ENCODE peak calls at places on chromosomes 16 and 17, in eight cellular contexts. One of them, this sample, is unnamed.

GRCh38 chr16:83769397-83770008 is 38.3 kb upstream of the HSBP1 start:
- DNase-seq in mucosa of descending colon: no peak
- DNase-seq in adrenal gland: no peak
- DNase-seq in lung: no peak
- DNase-seq in tibial nerve: no peak
- DNase-seq in psoas muscle: no peak
- DNase-seq in prostate gland: no peak
- DNase-seq in PC-3: no peak
- DNase-seq in this sample: no peak

GRCh38 chr16:48123104-48123788 is 32.5 kb downstream of the ABCC12 start:
- DNase-seq in lung: peak; percentile 30
- DNase-seq in psoas muscle: peak; percentile 30
- DNase-seq in adrenal gland: peak; percentile 83
- DNase-seq in mucosa of descending colon: no peak
- DNase-seq in tibial nerve: no peak
- DNase-seq in prostate gland: no peak
- DNase-seq in PC-3: peak; percentile 98
- DNase-seq in this sample: no peak

GRCh38 chr17:77111916-77112315 is 28.9 kb upstream of the SEC14L1 start:
- DNase-seq in PC-3: no peak
- DNase-seq in psoas muscle: no peak
- DNase-seq in tibial nerve: no peak
- DNase-seq in lung: no peak
- DNase-seq in mucosa of descending colon: no peak
- DNase-seq in prostate gland: no peak
- DNase-seq in adrenal gland: no peak
- DNase-seq in this sample: no peak

GRCh38 chr16:47779201-47780016 is 318.3 kb downstream of the PHKB start:
- DNase-seq in mucosa of descending colon: peak; percentile 2
- DNase-seq in adrenal gland: peak; percentile 29
- DNase-seq in psoas muscle: no peak
- DNase-seq in tibial nerve: no peak
- DNase-seq in PC-3: no peak
- DNase-seq in prostate gland: no peak
- DNase-seq in lung: no peak
- DNase-seq in this sample: peak; percentile 50

GRCh38 chr17:4728124-4728523 is 3.1 kb upstream of the MED11 start:
- DNase-seq in lung: peak; percentile 64
- DNase-seq in psoas muscle: no peak
- DNase-seq in PC-3: no peak
- DNase-seq in adrenal gland: peak; percentile 67
- DNase-seq in prostate gland: no peak
- DNase-seq in tibial nerve: no peak
- DNase-seq in mucosa of descending colon: no peak
- DNase-seq in this sample: no peak

GRCh38 chr16:24820522-24820921 is 25.2 kb upstream of the SLC5A11 start:
- DNase-seq in PC-3: no peak
- DNase-seq in lung: no peak
- DNase-seq in mucosa of descending colon: no peak
- DNase-seq in adrenal gland: no peak
- DNase-seq in prostate gland: no peak
- DNase-seq in tibial nerve: no peak
- DNase-seq in psoas muscle: no peak
- DNase-seq in this sample: no peak

GRCh38 chr16:16830973-16831372 is 452.0 kb downstream of the NPIPA7 start:
- DNase-seq in psoas muscle: no peak
- DNase-seq in mucosa of descending colon: no peak
- DNase-seq in PC-3: no peak
- DNase-seq in prostate gland: no peak
- DNase-seq in tibial nerve: no peak
- DNase-seq in adrenal gland: no peak
- DNase-seq in lung: no peak
- DNase-seq in this sample: no peak

GRCh38 chr17:4204676-4205075 is 59.1 kb downstream of the ANKFY1 start:
- DNase-seq in tibial nerve: peak; percentile 22
- DNase-seq in lung: peak; percentile 35
- DNase-seq in psoas muscle: peak; percentile 56
- DNase-seq in PC-3: no peak
- DNase-seq in adrenal gland: peak; percentile 86
- DNase-seq in mucosa of descending colon: peak; percentile 48
- DNase-seq in prostate gland: peak; percentile 34
- DNase-seq in this sample: peak; percentile 44

GRCh38 chr16:29662000-29662728 is 883 bp upstream of the SPN start:
- DNase-seq in mucosa of descending colon: no peak
- DNase-seq in PC-3: no peak
- DNase-seq in lung: no peak
- DNase-seq in tibial nerve: no peak
- DNase-seq in adrenal gland: no peak
- DNase-seq in psoas muscle: no peak
- DNase-seq in prostate gland: no peak
- DNase-seq in this sample: no peak

GRCh38 chr16:608019-608418 is 18.2 kb downstream of the RAB40C start:
- DNase-seq in prostate gland: no peak
- DNase-seq in adrenal gland: no peak
- DNase-seq in psoas muscle: no peak
- DNase-seq in lung: no peak
- DNase-seq in mucosa of descending colon: no peak
- DNase-seq in tibial nerve: no peak
- DNase-seq in PC-3: no peak
- DNase-seq in this sample: no peak

GRCh38 chr16:8868272-8869211 is at the start of gene CARHSP1:
- DNase-seq in psoas muscle: peak; percentile 85
- DNase-seq in prostate gland: peak; percentile 87
- DNase-seq in PC-3: peak; percentile 84
- DNase-seq in tibial nerve: peak; percentile 73
- DNase-seq in mucosa of descending colon: peak; percentile 87
- DNase-seq in lung: peak; percentile 87
- DNase-seq in adrenal gland: peak; percentile 87
- DNase-seq in this sample: peak; percentile 94

GRCh38 chr16:30054451-30054850 is 11.1 kb upstream of the ALDOA start:
- DNase-seq in PC-3: no peak
- DNase-seq in prostate gland: no peak
- DNase-seq in mucosa of descending colon: no peak
- DNase-seq in tibial nerve: no peak
- DNase-seq in adrenal gland: no peak
- DNase-seq in psoas muscle: no peak
- DNase-seq in lung: no peak
- DNase-seq in this sample: no peak

GRCh38 chr17:3870871-3871306 is 22.0 kb downstream of the CAMKK1 start:
- DNase-seq in adrenal gland: peak; percentile 30
- DNase-seq in lung: no peak
- DNase-seq in PC-3: no peak
- DNase-seq in mucosa of descending colon: peak; percentile 53
- DNase-seq in tibial nerve: no peak
- DNase-seq in psoas muscle: no peak
- DNase-seq in prostate gland: no peak
- DNase-seq in this sample: peak; percentile 89

GRCh38 chr17:58330997-58331814 is 2.6 kb upstream of the TSPOAP1 start:
- DNase-seq in mucosa of descending colon: peak; percentile 60
- DNase-seq in PC-3: no peak
- DNase-seq in lung: peak; percentile 58
- DNase-seq in prostate gland: no peak
- DNase-seq in psoas muscle: no peak
- DNase-seq in adrenal gland: no peak
- DNase-seq in tibial nerve: no peak
- DNase-seq in this sample: peak; percentile 61

GRCh38 chr17:79843917-79844815 is 4.9 kb upstream of the CBX4 start:
- DNase-seq in adrenal gland: peak; percentile 75
- DNase-seq in PC-3: peak; percentile 68
- DNase-seq in psoas muscle: peak; percentile 73
- DNase-seq in lung: no peak
- DNase-seq in prostate gland: no peak
- DNase-seq in tibial nerve: no peak
- DNase-seq in mucosa of descending colon: peak; percentile 60
- DNase-seq in this sample: peak; percentile 90

GRCh38 chr16:66935319-66936011 is at the start of gene CES2:
- DNase-seq in mucosa of descending colon: peak; percentile 91
- DNase-seq in adrenal gland: peak; percentile 87
- DNase-seq in lung: no peak
- DNase-seq in PC-3: peak; percentile 62
- DNase-seq in psoas muscle: peak; percentile 58
- DNase-seq in prostate gland: peak; percentile 73
- DNase-seq in tibial nerve: no peak
- DNase-seq in this sample: peak; percentile 74

GRCh38 chr17:20266806-20267458 is 200.4 kb downstream of the LGALS9B start:
- DNase-seq in tibial nerve: no peak
- DNase-seq in PC-3: no peak
- DNase-seq in prostate gland: no peak
- DNase-seq in adrenal gland: peak; percentile 58
- DNase-seq in mucosa of descending colon: no peak
- DNase-seq in lung: no peak
- DNase-seq in psoas muscle: no peak
- DNase-seq in this sample: no peak

DNA sequence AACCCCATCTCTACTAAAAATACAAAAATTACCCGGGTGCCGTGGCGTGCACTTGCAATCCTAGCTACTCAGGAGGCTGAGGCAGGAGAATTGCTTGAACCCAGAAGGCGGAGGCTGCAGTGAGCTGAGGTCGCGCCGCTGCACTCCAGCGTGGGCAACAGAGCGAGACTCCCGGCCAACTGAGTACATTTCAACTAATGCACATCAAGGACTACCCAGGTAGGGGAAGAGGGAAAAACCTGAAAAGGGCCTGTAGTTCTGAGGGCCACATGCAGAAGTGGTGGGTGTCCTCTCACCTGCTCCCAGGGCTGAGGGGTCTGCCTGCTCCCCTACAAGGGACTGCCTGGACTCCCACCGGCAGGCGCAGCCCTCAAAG is 584 bp upstream of the SLC16A5 start:
- DNase-seq in PC-3: no peak
- DNase-seq in psoas muscle: no peak
- DNase-seq in tibial nerve: no peak
- DNase-seq in lung: no peak
- DNase-seq in mucosa of descending colon: no peak
- DNase-seq in adrenal gland: no peak
- DNase-seq in prostate gland: no peak
- DNase-seq in this sample: no peak
- H3K4me3 ChIP-seq in PC-3: no peak overlapping the region
- H3K4me3 ChIP-seq in psoas muscle: peak overlapping the region; percentile 86
- H3K4me3 ChIP-seq in tibial nerve: no peak overlapping the region
- H3K4me3 ChIP-seq in lung: peak overlapping the region; percentile 23
- H3K4me3 ChIP-seq in mucosa of descending colon: no peak overlapping the region
- H3K4me3 ChIP-seq in adrenal gland: no peak overlapping the region
- H3K4me3 ChIP-seq in prostate gland: peak overlapping the region; percentile 61
- H3K4me3 ChIP-seq in this sample: peak overlapping the region; percentile 30

GRCh38 chr16:3086596-3087242 is 12.4 kb downstream of the ZSCAN10 start:
- DNase-seq in mucosa of descending colon: no peak
- DNase-seq in psoas muscle: no peak
- DNase-seq in prostate gland: no peak
- DNase-seq in lung: no peak
- DNase-seq in tibial nerve: no peak
- DNase-seq in PC-3: no peak
- DNase-seq in adrenal gland: no peak
- DNase-seq in this sample: peak; percentile 66
- H3K4me3 ChIP-seq in mucosa of descending colon: no peak overlapping the region
- H3K4me3 ChIP-seq in psoas muscle: peak overlapping the region; percentile 56
- H3K4me3 ChIP-seq in prostate gland: no peak overlapping the region
- H3K4me3 ChIP-seq in lung: peak overlapping the region; percentile 21
- H3K4me3 ChIP-seq in tibial nerve: no peak overlapping the region
- H3K4me3 ChIP-seq in PC-3: no peak overlapping the region
- H3K4me3 ChIP-seq in adrenal gland: no peak overlapping the region
- H3K4me3 ChIP-seq in this sample: peak overlapping the region; percentile 29

GRCh38 chr17:689556-690247 is 24.9 kb downstream of the VPS53 start:
- DNase-seq in adrenal gland: no peak
- DNase-seq in prostate gland: no peak
- DNase-seq in lung: no peak
- DNase-seq in PC-3: no peak
- DNase-seq in mucosa of descending colon: no peak
- DNase-seq in psoas muscle: no peak
- DNase-seq in tibial nerve: no peak
- DNase-seq in this sample: no peak

GRCh38 chr17:692116-692515 is 22.5 kb downstream of the VPS53 start:
- DNase-seq in adrenal gland: no peak
- DNase-seq in PC-3: peak; percentile 66
- DNase-seq in lung: no peak
- DNase-seq in tibial nerve: no peak
- DNase-seq in psoas muscle: no peak
- DNase-seq in prostate gland: no peak
- DNase-seq in mucosa of descending colon: no peak
- DNase-seq in this sample: no peak

GRCh38 chr17:688100-688989 is 26.3 kb downstream of the VPS53 start:
- DNase-seq in lung: no peak
- DNase-seq in prostate gland: no peak
- DNase-seq in PC-3: no peak
- DNase-seq in adrenal gland: no peak
- DNase-seq in psoas muscle: no peak
- DNase-seq in tibial nerve: no peak
- DNase-seq in mucosa of descending colon: peak; percentile 63
- DNase-seq in this sample: no peak

GRCh38 chr17:691423-691822 is 23.2 kb downstream of the VPS53 start:
- DNase-seq in psoas muscle: no peak
- DNase-seq in tibial nerve: no peak
- DNase-seq in lung: no peak
- DNase-seq in PC-3: peak; percentile 57
- DNase-seq in adrenal gland: no peak
- DNase-seq in prostate gland: no peak
- DNase-seq in mucosa of descending colon: no peak
- DNase-seq in this sample: no peak

DNA sequence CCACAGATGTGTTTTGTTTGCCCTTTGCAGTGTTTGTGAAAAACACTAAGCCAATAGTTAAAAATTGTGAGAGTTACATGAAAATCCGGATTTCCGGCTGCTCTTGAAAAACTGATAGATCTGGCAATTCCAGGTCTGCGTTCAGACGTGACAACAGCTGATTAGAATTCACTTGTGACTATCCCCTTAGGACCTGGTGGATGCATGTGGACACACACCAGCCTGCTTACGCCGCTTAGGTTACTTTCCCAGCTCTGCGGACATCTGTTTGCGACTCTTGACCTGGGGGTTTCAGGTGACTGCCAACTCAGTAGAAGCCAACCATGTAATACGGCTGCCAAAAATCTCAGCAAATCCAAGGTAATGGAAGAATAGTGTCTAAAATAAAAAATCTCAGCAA is 24.3 kb downstream of the VPS53 start:
- DNase-seq in psoas muscle: no peak
- DNase-seq in PC-3: no peak
- DNase-seq in mucosa of descending colon: no peak
- DNase-seq in lung: no peak
- DNase-seq in prostate gland: no peak
- DNase-seq in tibial nerve: no peak
- DNase-seq in adrenal gland: no peak
- DNase-seq in this sample: no peak
- H3K4me3 ChIP-seq in psoas muscle: no peak overlapping the region
- H3K4me3 ChIP-seq in PC-3: no peak overlapping the region
- H3K4me3 ChIP-seq in mucosa of descending colon: no peak overlapping the region
- H3K4me3 ChIP-seq in lung: no peak overlapping the region
- H3K4me3 ChIP-seq in prostate gland: no peak overlapping the region
- H3K4me3 ChIP-seq in tibial nerve: no peak overlapping the region
- H3K4me3 ChIP-seq in adrenal gland: no peak overlapping the region
- H3K4me3 ChIP-seq in this sample: no peak overlapping the region

DNA sequence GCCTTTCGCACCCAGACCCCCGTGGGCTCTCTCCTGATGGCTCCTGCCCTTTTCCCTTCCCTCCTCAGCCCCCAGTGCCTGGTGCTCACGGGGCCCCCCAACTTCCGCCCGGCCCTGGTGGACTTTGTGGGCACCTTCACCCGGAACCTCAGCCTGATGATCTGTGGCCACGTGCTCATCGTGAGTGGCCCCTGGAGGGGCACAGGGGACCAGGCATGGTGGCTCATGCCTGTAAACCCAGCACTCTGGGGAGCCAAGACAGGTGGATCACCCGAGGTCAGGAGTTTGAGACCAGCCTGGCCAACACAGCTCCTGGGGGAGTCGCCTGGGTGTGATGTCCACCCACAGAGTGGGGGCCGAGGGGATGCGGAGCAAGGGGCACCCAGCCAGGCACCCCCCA is 21.3 kb downstream of the SLC12A3 start:
- DNase-seq in adrenal gland: no peak
- DNase-seq in lung: no peak
- DNase-seq in tibial nerve: no peak
- DNase-seq in prostate gland: no peak
- DNase-seq in mucosa of descending colon: no peak
- DNase-seq in psoas muscle: no peak
- DNase-seq in PC-3: no peak
- DNase-seq in this sample: no peak
- H3K4me3 ChIP-seq in adrenal gland: no peak overlapping the region
- H3K4me3 ChIP-seq in lung: no peak overlapping the region
- H3K4me3 ChIP-seq in tibial nerve: no peak overlapping the region
- H3K4me3 ChIP-seq in prostate gland: no peak overlapping the region
- H3K4me3 ChIP-seq in mucosa of descending colon: no peak overlapping the region
- H3K4me3 ChIP-seq in psoas muscle: no peak overlapping the region
- H3K4me3 ChIP-seq in PC-3: no peak overlapping the region
- H3K4me3 ChIP-seq in this sample: no peak overlapping the region

This sample was measured in right cardiac atrium.